ENCODE peak calls at places on chromosomes 13 and 19, in nine cellular contexts. M is lower lobe of right lung, J is tibial artery, F is astrocyte, G is heart right ventricle, P is Caco-2, Z is GM23338, H is fibroblast of lung, N is body of pancreas. L is an unnamed sample. For H3K4me1, the result is how much of the 10 kb centered on the place peaks cover.

GRCh38 chr19:8017808-8018207 is 12.4 kb upstream of the ELAVL1 start:
- DNase-seq in P (no peak), Z (peak), G (no peak), F (no peak), H (no peak), M (peak), J (no peak), N (no peak), L (peak)

GRCh38 chr19:15010497-15011255 is 31.0 kb upstream of the SLC1A6 start:
- DNase-seq in P (no peak), H (no peak), J (no peak), F (no peak), N (no peak), M (no peak), G (no peak), Z (peak), L (no peak)

GRCh38 chr19:4660181-4660791 is 9.9 kb downstream of the MYDGF start:
- DNase-seq in M (no peak), H (no peak), P (peak), Z (peak), F (no peak), J (no peak), N (no peak), G (no peak), L (peak)

GRCh38 chr19:32018014-32018413 is 327.4 kb upstream of the ZNF507 start:
- DNase-seq in M (no peak), H (peak), P (no peak), F (peak), G (no peak), J (no peak), N (no peak), Z (no peak), L (no peak)

GRCh38 chr19:42111384-42111783 is 20.9 kb downstream of the POU2F2 start:
- DNase-seq in J (no peak), F (peak), H (peak), P (no peak), Z (no peak), G (no peak), M (no peak), N (no peak), L (no peak)

GRCh38 chr19:34786236-34786635 is 13.2 kb upstream of the ZNF599 start:
- DNase-seq in N (no peak), M (no peak), Z (no peak), F (no peak), J (no peak), G (no peak), P (no peak), H (no peak), L (no peak)

GRCh38 chr13:113322890-113323651 is 26.0 kb downstream of the LAMP1 start:
- DNase-seq in Z (no peak), H (no peak), J (no peak), N (no peak), M (no peak), G (no peak), P (no peak), F (no peak), L (no peak)

GRCh38 chr19:37361994-37362393 is 8.9 kb upstream of the ZNF527 start:
- DNase-seq in H (peak), Z (no peak), F (peak), J (no peak), N (no peak), M (no peak), P (no peak), G (no peak), L (no peak)

GRCh38 chr13:63838366-63839110 is 2422.9 kb upstream of the PCDH20 start:
- DNase-seq in G (no peak), M (no peak), N (no peak), J (peak), P (no peak), Z (no peak), H (no peak), F (no peak), L (no peak)

GRCh38 chr19:22806418-22806817 is 22.5 kb upstream of the ZNF99 start:
- DNase-seq in P (no peak), G (no peak), H (no peak), F (no peak), N (no peak), Z (no peak), M (no peak), J (no peak), L (no peak)

GRCh38 chr19:16888629-16889371 is at the start of gene F2RL3:
- DNase-seq in M (peak), N (peak), G (peak), J (peak), P (no peak), F (peak), Z (peak), H (no peak), L (peak)

GRCh38 chr19:40691421-40692211 is 1.2 kb upstream of the NUMBL start:
- DNase-seq in H (peak), P (no peak), J (no peak), G (no peak), N (peak), Z (peak), M (no peak), F (no peak), L (peak)

GRCh38 chr19:19405919-19406877 is 723 bp downstream of the GATAD2A start:
- DNase-seq in J (peak), H (peak), Z (peak), G (peak), N (peak), M (peak), F (peak), P (peak), L (peak)

GRCh38 chr19:19403373-19403901 is 2.0 kb upstream of the GATAD2A start:
- DNase-seq in F (peak), P (no peak), H (peak), Z (no peak), J (no peak), N (peak), G (no peak), M (no peak), L (no peak)

GRCh38 chr19:19402656-19403372 is 2.7 kb upstream of the GATAD2A start:
- DNase-seq in H (no peak), N (no peak), J (no peak), Z (no peak), G (no peak), P (no peak), M (no peak), F (no peak), L (no peak)

GRCh38 chr19:19406878-19407639 is 1.6 kb downstream of the GATAD2A start:
- DNase-seq in N (peak), G (no peak), Z (no peak), F (peak), P (peak), J (no peak), M (peak), H (peak), L (peak)

DNA sequence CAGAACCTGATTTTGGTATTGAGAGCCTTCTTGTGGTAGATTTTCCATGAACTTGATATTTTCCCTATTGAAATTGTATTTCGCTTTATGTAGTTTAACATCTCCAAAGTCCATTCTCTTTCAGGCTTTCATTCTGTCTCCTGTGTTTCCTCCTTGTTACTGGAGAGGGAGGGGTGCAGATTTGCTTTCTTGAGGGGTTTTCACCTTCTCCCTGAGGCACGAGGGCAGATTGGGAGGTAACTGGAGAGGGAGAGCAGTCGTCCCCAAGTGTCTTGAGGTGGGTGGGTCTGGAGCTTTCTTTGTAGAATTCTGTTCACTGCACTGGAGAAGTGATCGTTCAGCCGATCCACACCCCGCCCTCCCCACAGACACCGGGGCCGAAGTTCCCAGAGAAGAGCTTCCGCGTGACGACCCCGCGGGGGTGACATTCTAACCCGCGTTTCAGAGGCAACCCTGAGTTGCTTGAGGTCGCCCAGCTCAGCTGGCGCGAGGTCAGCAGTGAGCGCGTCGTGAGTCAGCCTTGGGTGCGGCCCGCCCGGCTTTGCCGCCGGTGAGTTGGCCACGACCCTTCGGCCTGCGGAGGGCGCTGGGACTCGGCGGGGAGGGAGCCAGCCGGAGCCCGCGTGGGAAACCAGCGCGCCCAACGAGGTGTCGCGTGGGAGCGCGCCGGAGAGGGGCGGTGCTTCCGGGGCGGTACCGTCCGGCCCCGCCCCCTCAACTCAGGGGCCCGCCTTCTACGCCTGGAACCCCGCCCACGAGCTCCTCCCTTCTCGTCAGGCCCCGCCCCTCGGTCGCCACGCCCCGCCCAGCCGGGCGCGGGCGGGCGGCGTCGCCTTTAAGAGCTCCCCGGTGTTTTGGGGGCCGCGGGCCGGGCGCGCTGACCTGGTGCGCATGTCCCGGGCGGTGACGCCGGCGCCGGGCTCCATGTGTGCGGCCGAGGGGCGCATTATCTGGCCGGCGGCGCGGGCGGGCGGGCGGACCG is at the start of gene GATAD2A:
- DNase-seq in P (peak), J (peak), Z (peak), G (peak), H (peak), F (peak), M (peak), N (peak), L (peak)
- TF ChIP-seq CTCF in P (no peak), J (peak), Z (no peak), G (peak), H (no peak), F (no peak), M (peak), N (no peak), L (peak)

DNA sequence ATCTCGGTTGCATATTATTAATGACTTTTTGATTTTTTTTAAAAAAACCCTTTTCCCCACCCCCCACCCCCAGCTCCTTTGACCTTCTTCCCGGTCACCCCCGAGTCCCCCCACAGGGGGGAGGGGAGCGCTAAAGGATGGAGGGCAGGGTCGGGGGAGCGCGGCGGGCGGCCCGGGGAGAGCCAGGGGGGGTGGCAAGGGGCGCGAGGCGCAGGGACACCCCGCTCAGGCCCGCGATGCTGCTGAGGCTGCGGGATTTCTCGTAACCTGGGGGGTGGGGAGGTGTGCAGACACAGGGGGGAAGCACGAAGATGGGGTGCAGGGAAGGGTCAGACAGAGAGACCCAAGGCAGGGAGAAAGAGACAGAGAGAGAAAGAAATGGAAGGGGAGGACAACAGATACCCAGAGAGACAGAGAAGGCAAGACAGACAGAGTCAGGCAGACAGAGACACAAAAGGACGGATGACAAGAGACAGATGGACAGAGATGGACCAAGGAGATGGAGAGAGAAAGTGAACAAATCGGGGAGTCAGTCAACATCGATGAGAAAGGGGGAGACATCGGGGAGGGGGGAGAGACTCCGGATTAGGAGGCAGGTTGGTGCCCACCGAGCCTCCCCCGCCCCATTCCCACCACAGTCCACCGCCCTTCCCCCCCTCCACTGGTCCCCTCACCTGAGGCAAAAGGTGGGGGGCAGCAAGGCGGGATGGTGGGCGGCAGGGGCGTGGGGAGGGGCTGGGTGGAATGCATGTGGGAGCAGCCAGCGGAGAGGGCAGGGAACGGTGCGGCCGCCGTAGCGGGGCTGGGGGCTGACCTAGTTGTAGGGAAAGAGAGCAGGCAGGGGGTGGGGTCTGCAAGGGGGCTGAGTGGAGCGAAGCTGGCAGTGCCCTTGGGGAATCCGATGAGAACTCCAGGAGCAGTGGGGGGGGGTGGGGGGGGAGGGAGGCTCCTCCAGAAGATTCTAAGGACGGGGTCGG is 14.2 kb downstream of the KCNC3 start:
- DNase-seq in N (no peak), M (no peak), P (no peak), J (no peak), G (no peak), Z (peak), F (no peak), H (no peak), L (peak)
- H3K4me3 ChIP-seq in N (no peak), M (no peak), P (peak), J (no peak), G (no peak), Z (peak), F (no peak), H (no peak), L (no peak)

DNA sequence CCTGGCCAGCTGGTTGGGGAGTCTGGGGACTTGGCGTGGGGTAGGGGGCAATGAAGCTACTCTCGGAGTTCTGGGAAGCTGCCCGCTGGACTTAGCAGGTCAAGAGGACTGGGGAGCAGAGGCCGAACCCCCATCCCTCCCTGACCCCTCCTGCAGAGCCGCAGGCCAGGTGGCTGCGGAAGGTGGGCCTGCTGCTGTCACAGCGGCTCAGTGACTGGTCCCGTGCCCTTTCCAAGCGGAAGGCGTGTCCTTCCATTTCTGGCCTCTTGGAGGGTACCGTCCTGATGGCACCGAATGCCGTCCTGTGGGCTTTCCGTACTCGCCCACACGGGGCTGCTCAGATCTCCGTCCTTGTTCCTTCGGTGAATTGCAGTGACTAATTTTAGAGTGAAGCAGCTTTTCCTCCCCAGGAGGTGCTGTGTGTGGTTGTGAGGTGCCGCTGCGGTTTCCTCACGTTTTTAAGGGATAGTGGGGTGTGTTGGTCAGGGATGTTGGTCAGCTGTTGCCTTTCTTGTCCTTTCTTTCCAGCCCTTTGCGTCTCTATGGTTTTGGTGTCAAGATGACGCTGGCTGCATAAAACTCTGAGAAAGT is 20.8 kb downstream of the DOT1L start:
- DNase-seq in P (no peak), N (no peak), G (no peak), M (no peak), Z (no peak), J (no peak), H (no peak), F (no peak), L (no peak)
- H3K4me1 ChIP-seq in P (under half), N (under half), G (under half), M (half or more), Z (under half), J (under half), H (under half), F (under half), L (under half)

GRCh38 chr19:12655546-12655945 is 11.0 kb downstream of the MAN2B1 start:
- DNase-seq in G (no peak), P (no peak), Z (no peak), F (no peak), H (no peak), J (no peak), M (no peak), N (no peak), L (no peak)
- TF ChIP-seq CTCF in G (no peak), P (no peak), Z (no peak), F (no peak), H (no peak), J (no peak), M (no peak), N (no peak), L (no peak)

L was measured in mucosa of descending colon.